ENCODE peak calls at places on chromosomes 7 and 10, in eight cellular contexts. One of them, this sample, is unnamed.

GRCh38 chr7:18192228-18192627 is 164.6 kb upstream of the PRPS1L1 start:
- DNase-seq in spleen: no peak
- DNase-seq in psoas muscle: no peak
- DNase-seq in Peyer's patch: no peak
- DNase-seq in neural progenitor cell: no peak
- DNase-seq in mesenchymal stem cell: no peak
- DNase-seq in sigmoid colon: no peak
- DNase-seq in upper lobe of left lung: no peak
- DNase-seq in this sample: no peak

GRCh38 chr7:21828846-21829245 is 116.9 kb downstream of the CDCA7L start:
- DNase-seq in spleen: no peak
- DNase-seq in psoas muscle: no peak
- DNase-seq in Peyer's patch: no peak
- DNase-seq in neural progenitor cell: peak; percentile 85
- DNase-seq in mesenchymal stem cell: no peak
- DNase-seq in sigmoid colon: no peak
- DNase-seq in upper lobe of left lung: no peak
- DNase-seq in this sample: no peak

GRCh38 chr10:96651998-96652431 is 65.2 kb upstream of the TM9SF3 start:
- DNase-seq in spleen: peak; percentile 89
- DNase-seq in psoas muscle: no peak
- DNase-seq in Peyer's patch: peak; percentile 83
- DNase-seq in neural progenitor cell: no peak
- DNase-seq in mesenchymal stem cell: no peak
- DNase-seq in sigmoid colon: no peak
- DNase-seq in upper lobe of left lung: peak; percentile 61
- DNase-seq in this sample: no peak

GRCh38 chr7:44959956-44960640 is 18.7 kb downstream of the MYO1G start:
- DNase-seq in spleen: no peak
- DNase-seq in psoas muscle: no peak
- DNase-seq in Peyer's patch: no peak
- DNase-seq in neural progenitor cell: no peak
- DNase-seq in mesenchymal stem cell: no peak
- DNase-seq in sigmoid colon: no peak
- DNase-seq in upper lobe of left lung: no peak
- DNase-seq in this sample: no peak

GRCh38 chr10:68221196-68221595 is 10.7 kb downstream of the ATOH7 start:
- DNase-seq in spleen: no peak
- DNase-seq in psoas muscle: no peak
- DNase-seq in Peyer's patch: no peak
- DNase-seq in neural progenitor cell: no peak
- DNase-seq in mesenchymal stem cell: no peak
- DNase-seq in sigmoid colon: no peak
- DNase-seq in upper lobe of left lung: no peak
- DNase-seq in this sample: no peak

GRCh38 chr7:130352335-130353074 is 7.9 kb downstream of the CPA5 start:
- DNase-seq in spleen: no peak
- DNase-seq in psoas muscle: no peak
- DNase-seq in Peyer's patch: no peak
- DNase-seq in neural progenitor cell: peak; percentile 45
- DNase-seq in mesenchymal stem cell: peak; percentile 86
- DNase-seq in sigmoid colon: no peak
- DNase-seq in upper lobe of left lung: no peak
- DNase-seq in this sample: no peak

GRCh38 chr7:50339990-50340500 is 35.5 kb downstream of the IKZF1 start:
- DNase-seq in spleen: peak; percentile 83
- DNase-seq in psoas muscle: no peak
- DNase-seq in Peyer's patch: peak; percentile 80
- DNase-seq in neural progenitor cell: no peak
- DNase-seq in mesenchymal stem cell: no peak
- DNase-seq in sigmoid colon: no peak
- DNase-seq in upper lobe of left lung: no peak
- DNase-seq in this sample: no peak

GRCh38 chr10:112120491-112120890 is 63.1 kb downstream of the GPAM start:
- DNase-seq in spleen: no peak
- DNase-seq in psoas muscle: no peak
- DNase-seq in Peyer's patch: no peak
- DNase-seq in neural progenitor cell: no peak
- DNase-seq in mesenchymal stem cell: no peak
- DNase-seq in sigmoid colon: no peak
- DNase-seq in upper lobe of left lung: no peak
- DNase-seq in this sample: no peak

GRCh38 chr7:158407581-158408331 is 179.9 kb downstream of the PTPRN2 start:
- DNase-seq in spleen: peak; percentile 57
- DNase-seq in psoas muscle: no peak
- DNase-seq in Peyer's patch: no peak
- DNase-seq in neural progenitor cell: peak; percentile 74
- DNase-seq in mesenchymal stem cell: peak; percentile 0
- DNase-seq in sigmoid colon: no peak
- DNase-seq in upper lobe of left lung: no peak
- DNase-seq in this sample: no peak

GRCh38 chr7:49247759-49248158 is 323.4 kb downstream of the CDC14C start:
- DNase-seq in spleen: no peak
- DNase-seq in psoas muscle: no peak
- DNase-seq in Peyer's patch: no peak
- DNase-seq in neural progenitor cell: no peak
- DNase-seq in mesenchymal stem cell: no peak
- DNase-seq in sigmoid colon: no peak
- DNase-seq in upper lobe of left lung: no peak
- DNase-seq in this sample: no peak

GRCh38 chr10:34341473-34341872 is 473.6 kb downstream of the PARD3 start:
- DNase-seq in spleen: no peak
- DNase-seq in psoas muscle: peak; percentile 17
- DNase-seq in Peyer's patch: no peak
- DNase-seq in neural progenitor cell: no peak
- DNase-seq in mesenchymal stem cell: no peak
- DNase-seq in sigmoid colon: no peak
- DNase-seq in upper lobe of left lung: no peak
- DNase-seq in this sample: no peak

GRCh38 chr10:96959733-96960132 is 127.6 kb downstream of the LCOR start:
- DNase-seq in spleen: no peak
- DNase-seq in psoas muscle: no peak
- DNase-seq in Peyer's patch: no peak
- DNase-seq in neural progenitor cell: no peak
- DNase-seq in mesenchymal stem cell: no peak
- DNase-seq in sigmoid colon: no peak
- DNase-seq in upper lobe of left lung: no peak
- DNase-seq in this sample: no peak

GRCh38 chr7:1675036-1675671 is 5.1 kb downstream of the ELFN1 start:
- DNase-seq in spleen: no peak
- DNase-seq in psoas muscle: no peak
- DNase-seq in Peyer's patch: peak; percentile 40
- DNase-seq in neural progenitor cell: no peak
- DNase-seq in mesenchymal stem cell: no peak
- DNase-seq in sigmoid colon: peak; percentile 48
- DNase-seq in upper lobe of left lung: peak; percentile 6
- DNase-seq in this sample: no peak

GRCh38 chr10:21160116-21160515 is 263.0 kb upstream of the NEBL start:
- DNase-seq in spleen: no peak
- DNase-seq in psoas muscle: no peak
- DNase-seq in Peyer's patch: no peak
- DNase-seq in neural progenitor cell: no peak
- DNase-seq in mesenchymal stem cell: no peak
- DNase-seq in sigmoid colon: no peak
- DNase-seq in upper lobe of left lung: peak; percentile 69
- DNase-seq in this sample: no peak

GRCh38 chr7:133556070-133556469 is 303.2 kb downstream of the EXOC4 start:
- DNase-seq in spleen: no peak
- DNase-seq in psoas muscle: no peak
- DNase-seq in Peyer's patch: no peak
- DNase-seq in neural progenitor cell: no peak
- DNase-seq in mesenchymal stem cell: no peak
- DNase-seq in sigmoid colon: no peak
- DNase-seq in upper lobe of left lung: no peak
- DNase-seq in this sample: no peak

GRCh38 chr7:30478349-30479228 is at the start of gene NOD1:
- DNase-seq in spleen: peak; percentile 97
- DNase-seq in psoas muscle: peak; percentile 76
- DNase-seq in Peyer's patch: peak; percentile 89
- DNase-seq in neural progenitor cell: peak; percentile 87
- DNase-seq in mesenchymal stem cell: peak; percentile 75
- DNase-seq in sigmoid colon: peak; percentile 86
- DNase-seq in upper lobe of left lung: peak; percentile 90
- DNase-seq in this sample: no peak

GRCh38 chr7:159098424-159098786 is 46.3 kb downstream of the VIPR2 start:
- DNase-seq in spleen: peak; percentile 54
- DNase-seq in psoas muscle: no peak
- DNase-seq in Peyer's patch: peak; percentile 26
- DNase-seq in neural progenitor cell: no peak
- DNase-seq in mesenchymal stem cell: no peak
- DNase-seq in sigmoid colon: no peak
- DNase-seq in upper lobe of left lung: no peak
- DNase-seq in this sample: no peak

GRCh38 chr7:99031496-99031895 is 112.4 kb downstream of the SMURF1 start:
- DNase-seq in spleen: no peak
- DNase-seq in psoas muscle: no peak
- DNase-seq in Peyer's patch: peak; percentile 33
- DNase-seq in neural progenitor cell: no peak
- DNase-seq in mesenchymal stem cell: no peak
- DNase-seq in sigmoid colon: no peak
- DNase-seq in upper lobe of left lung: no peak
- DNase-seq in this sample: no peak

GRCh38 chr7:64687249-64687648 is 21.3 kb downstream of the ZNF107 start:
- DNase-seq in spleen: no peak
- DNase-seq in psoas muscle: no peak
- DNase-seq in Peyer's patch: no peak
- DNase-seq in neural progenitor cell: no peak
- DNase-seq in mesenchymal stem cell: no peak
- DNase-seq in sigmoid colon: no peak
- DNase-seq in upper lobe of left lung: no peak
- DNase-seq in this sample: no peak

GRCh38 chr10:119989966-119990365 is 97.4 kb downstream of the SEC23IP start:
- DNase-seq in spleen: no peak
- DNase-seq in psoas muscle: no peak
- DNase-seq in Peyer's patch: no peak
- DNase-seq in neural progenitor cell: no peak
- DNase-seq in mesenchymal stem cell: no peak
- DNase-seq in sigmoid colon: no peak
- DNase-seq in upper lobe of left lung: no peak
- DNase-seq in this sample: no peak

GRCh38 chr7:66626236-66626957 is 2.3 kb upstream of the KCTD7 start:
- DNase-seq in spleen: no peak
- DNase-seq in psoas muscle: no peak
- DNase-seq in Peyer's patch: no peak
- DNase-seq in neural progenitor cell: no peak
- DNase-seq in mesenchymal stem cell: peak; percentile 77
- DNase-seq in sigmoid colon: peak; percentile 77
- DNase-seq in upper lobe of left lung: no peak
- DNase-seq in this sample: no peak

GRCh38 chr7:117048114-117048853 is 95.0 kb downstream of the ST7 start:
- DNase-seq in spleen: no peak
- DNase-seq in psoas muscle: no peak
- DNase-seq in Peyer's patch: no peak
- DNase-seq in neural progenitor cell: no peak
- DNase-seq in mesenchymal stem cell: no peak
- DNase-seq in sigmoid colon: no peak
- DNase-seq in upper lobe of left lung: no peak
- DNase-seq in this sample: no peak

DNA sequence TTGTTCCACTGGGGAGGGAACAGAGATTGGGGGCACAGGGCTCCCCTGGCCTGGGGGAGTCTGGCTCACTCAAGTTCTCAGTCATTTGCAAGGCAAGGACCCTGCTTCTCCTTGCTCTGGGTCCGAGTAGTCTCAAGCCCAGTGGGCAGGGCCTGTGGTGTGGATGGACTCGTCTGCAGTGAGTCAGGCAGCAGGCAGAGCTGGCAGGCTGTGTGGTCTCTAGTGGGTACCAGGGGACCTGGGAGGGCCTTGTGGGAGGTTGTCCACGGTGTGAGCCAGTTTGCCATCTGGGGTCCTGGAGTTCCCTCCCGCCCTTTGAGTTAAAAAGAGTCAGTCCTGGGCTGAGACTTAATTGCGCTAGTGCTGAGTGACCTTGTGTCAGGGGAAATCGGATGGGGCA is 8.8 kb upstream of the SH2D4B start:
- DNase-seq in spleen: no peak
- DNase-seq in psoas muscle: no peak
- DNase-seq in Peyer's patch: no peak
- DNase-seq in neural progenitor cell: no peak
- DNase-seq in mesenchymal stem cell: no peak
- DNase-seq in sigmoid colon: no peak
- DNase-seq in upper lobe of left lung: peak; percentile 21
- DNase-seq in this sample: no peak
- H3K27ac ChIP-seq in spleen: no peak overlapping the region
- H3K27ac ChIP-seq in psoas muscle: peak overlapping the region; percentile 30
- H3K27ac ChIP-seq in Peyer's patch: no peak overlapping the region
- H3K27ac ChIP-seq in neural progenitor cell: no peak overlapping the region
- H3K27ac ChIP-seq in mesenchymal stem cell: no peak overlapping the region
- H3K27ac ChIP-seq in sigmoid colon: no peak overlapping the region
- H3K27ac ChIP-seq in upper lobe of left lung: peak overlapping the region; percentile 52
- H3K27ac ChIP-seq in this sample: no peak overlapping the region

DNA sequence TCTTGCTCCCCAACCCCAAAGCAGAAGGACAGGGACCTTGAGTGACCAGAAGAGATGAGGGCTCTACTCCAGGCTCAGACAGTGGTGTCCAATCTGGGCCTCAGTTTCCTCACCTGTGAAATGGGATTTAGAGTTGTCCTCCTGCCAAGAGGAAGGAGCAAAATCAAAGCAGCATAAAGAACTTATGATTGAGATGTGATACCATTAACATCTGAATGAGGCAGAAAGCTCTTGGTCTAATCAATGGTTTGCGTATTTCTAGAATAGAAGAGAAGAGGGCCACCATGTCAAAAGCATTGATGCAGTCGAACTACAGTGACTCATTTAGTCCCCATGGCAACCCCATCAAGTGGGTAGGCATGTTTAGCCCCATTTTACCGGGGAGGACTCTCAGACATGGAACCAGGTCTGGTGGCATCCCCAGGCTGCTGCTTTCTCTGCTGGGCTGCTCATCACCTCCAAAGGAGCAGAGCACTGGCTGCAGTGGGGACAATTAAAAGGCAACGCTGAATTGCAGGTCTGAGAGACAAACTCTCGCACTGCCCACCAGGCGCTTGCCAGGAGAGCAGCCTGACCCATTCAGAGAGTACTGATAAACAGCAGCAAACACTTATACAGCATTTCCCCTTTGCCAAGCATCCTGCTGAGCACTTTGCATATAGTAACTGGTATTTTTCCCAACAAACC is 175.9 kb downstream of the NEURL1 start:
- DNase-seq in spleen: no peak
- DNase-seq in psoas muscle: no peak
- DNase-seq in Peyer's patch: no peak
- DNase-seq in neural progenitor cell: no peak
- DNase-seq in mesenchymal stem cell: no peak
- DNase-seq in sigmoid colon: no peak
- DNase-seq in upper lobe of left lung: no peak
- DNase-seq in this sample: no peak
- H3K4me1 ChIP-seq in spleen: peaks cover 7% of the 10 kb centered on the region
- H3K4me1 ChIP-seq in psoas muscle: peaks cover 24% of the 10 kb centered on the region
- H3K4me1 ChIP-seq in Peyer's patch: no peaks in the 10 kb centered on the region
- H3K4me1 ChIP-seq in neural progenitor cell: peaks cover 16% of the 10 kb centered on the region
- H3K4me1 ChIP-seq in mesenchymal stem cell: peaks cover 17% of the 10 kb centered on the region
- H3K4me1 ChIP-seq in sigmoid colon: peaks cover 25% of the 10 kb centered on the region
- H3K4me1 ChIP-seq in upper lobe of left lung: peaks cover 19% of the 10 kb centered on the region
- H3K4me1 ChIP-seq in this sample: peaks cover 57% of the 10 kb centered on the region

GRCh38 chr10:22456486-22456885 is 111.2 kb downstream of the SPAG6 start:
- DNase-seq in spleen: no peak
- DNase-seq in psoas muscle: no peak
- DNase-seq in Peyer's patch: no peak
- DNase-seq in neural progenitor cell: no peak
- DNase-seq in mesenchymal stem cell: no peak
- DNase-seq in sigmoid colon: no peak
- DNase-seq in upper lobe of left lung: no peak
- DNase-seq in this sample: no peak
- H3K27ac ChIP-seq in spleen: no peak overlapping the region
- H3K27ac ChIP-seq in psoas muscle: no peak overlapping the region
- H3K27ac ChIP-seq in Peyer's patch: no peak overlapping the region
- H3K27ac ChIP-seq in neural progenitor cell: no peak overlapping the region
- H3K27ac ChIP-seq in mesenchymal stem cell: no peak overlapping the region
- H3K27ac ChIP-seq in sigmoid colon: no peak overlapping the region
- H3K27ac ChIP-seq in upper lobe of left lung: no peak overlapping the region
- H3K27ac ChIP-seq in this sample: no peak overlapping the region

GRCh38 chr10:79079074-79079397 is 10.3 kb downstream of the ZMIZ1 start:
- DNase-seq in spleen: no peak
- DNase-seq in psoas muscle: no peak
- DNase-seq in Peyer's patch: no peak
- DNase-seq in neural progenitor cell: no peak
- DNase-seq in mesenchymal stem cell: peak; percentile 51
- DNase-seq in sigmoid colon: no peak
- DNase-seq in upper lobe of left lung: no peak
- DNase-seq in this sample: no peak
- H3K4me1 ChIP-seq in spleen: peaks cover 66% of the 10 kb centered on the region
- H3K4me1 ChIP-seq in psoas muscle: peaks cover 91% of the 10 kb centered on the region
- H3K4me1 ChIP-seq in Peyer's patch: no peaks in the 10 kb centered on the region
- H3K4me1 ChIP-seq in neural progenitor cell: peaks cover 15% of the 10 kb centered on the region
- H3K4me1 ChIP-seq in mesenchymal stem cell: peaks cover 88% of the 10 kb centered on the region
- H3K4me1 ChIP-seq in sigmoid colon: peaks cover 100% of the 10 kb centered on the region
- H3K4me1 ChIP-seq in upper lobe of left lung: peaks cover 100% of the 10 kb centered on the region
- H3K4me1 ChIP-seq in this sample: peaks cover 100% of the 10 kb centered on the region

This sample was measured in esophagus squamous epithelium.